ENCODE peak calls at places on chromosomes 3 and 15, in seven cellular contexts. I is T-helper 2 cell; B is activated CD4-positive, alpha-beta T cell treated with anti-CD3 and anti-CD28 coated beads, Interleukin-2, amount 10 ng/mL, durations not matched to agents 24 days and 14 days; D is GM10248; R is glomerular endothelial cell; M is upper lobe of right lung; P is GM23338. H is an unnamed sample.

GRCh38 chr15:51114437-51115119 is 19.9 kb upstream of the TNFAIP8L3 start:
- DNase-seq in R (no peak), D (no peak), M (no peak), P (no peak), I (no peak), B (no peak), H (no peak)

GRCh38 chr3:169173231-169173630 is 490.3 kb downstream of the MECOM start:
- DNase-seq in P (peak), I (no peak), R (no peak), B (no peak), M (no peak), D (no peak), H (no peak)

GRCh38 chr15:51731549-51732267 is 5.7 kb downstream of the LYSMD2 start:
- DNase-seq in B (peak), M (no peak), D (peak), R (no peak), I (no peak), P (peak), H (peak)

GRCh38 chr3:66348696-66349095 is 127.9 kb downstream of the SLC25A26 start:
- DNase-seq in P (no peak), M (no peak), B (no peak), D (no peak), R (no peak), I (no peak), H (no peak)

GRCh38 chr3:23712656-23713559 is 92.8 kb upstream of the UBE2E1 start:
- DNase-seq in I (no peak), P (peak), M (no peak), R (peak), B (no peak), D (no peak), H (no peak)

GRCh38 chr15:67240235-67241131 is 14.0 kb downstream of the AAGAB start:
- DNase-seq in B (peak), D (peak), M (no peak), P (peak), R (no peak), I (no peak), H (peak)

GRCh38 chr15:62173215-62173614 is 8.1 kb upstream of the C2CD4B start:
- DNase-seq in D (no peak), M (no peak), P (no peak), B (no peak), I (no peak), R (peak), H (no peak)

GRCh38 chr3:44899683-44900367 is 25.4 kb downstream of the TGM4 start:
- DNase-seq in P (no peak), B (no peak), I (no peak), R (no peak), D (no peak), M (no peak), H (no peak)

GRCh38 chr3:182500294-182500693 is 293.0 kb upstream of the ATP11B start:
- DNase-seq in D (no peak), P (peak), B (no peak), M (no peak), R (no peak), I (no peak), H (no peak)

GRCh38 chr3:16508591-16508995 is 4.9 kb downstream of the RFTN1 start:
- DNase-seq in R (no peak), M (no peak), I (no peak), B (no peak), D (peak), P (no peak), H (peak)

GRCh38 chr3:87191175-87191574 is 35.9 kb upstream of the CHMP2B start:
- DNase-seq in M (no peak), P (no peak), B (no peak), R (no peak), I (no peak), D (no peak), H (no peak)

GRCh38 chr15:86159436-86159835 is 79.8 kb downstream of the AGBL1 start:
- DNase-seq in M (no peak), I (no peak), D (no peak), R (no peak), P (no peak), B (no peak), H (no peak)

GRCh38 chr3:99846472-99846871 is 28.8 kb downstream of the CMSS1 start:
- DNase-seq in B (no peak), D (no peak), R (no peak), M (no peak), I (no peak), P (peak), H (no peak)

GRCh38 chr3:124049203-124049748 is 57.4 kb upstream of the ROPN1 start:
- DNase-seq in R (no peak), D (no peak), B (no peak), M (no peak), P (no peak), I (no peak), H (no peak)

GRCh38 chr15:39976291-39977274 is 42.7 kb downstream of the EIF2AK4 start:
- DNase-seq in I (no peak), D (peak), M (peak), R (no peak), P (peak), B (no peak), H (peak)

GRCh38 chr15:40049076-40049475 is 10.1 kb upstream of the SRP14 start:
- DNase-seq in I (no peak), P (no peak), D (no peak), M (no peak), B (no peak), R (no peak), H (no peak)

GRCh38 chr15:95988574-95988887 is 342.0 kb upstream of the NR2F2 start:
- DNase-seq in R (no peak), I (no peak), B (no peak), M (no peak), P (peak), D (no peak), H (no peak)

GRCh38 chr3:99817047-99817436 is 620 bp upstream of the CMSS1 start:
- DNase-seq in I (no peak), P (peak), R (no peak), M (no peak), B (no peak), D (no peak), H (no peak)

GRCh38 chr3:197171481-197172067 is 126.8 kb downstream of the DLG1 start:
- DNase-seq in R (no peak), M (no peak), B (no peak), I (no peak), P (no peak), D (no peak), H (no peak)

GRCh38 chr3:185320949-185321348 is 42.0 kb upstream of the MAP3K13 start:
- DNase-seq in P (no peak), D (no peak), R (no peak), M (no peak), B (no peak), I (no peak), H (no peak)

GRCh38 chr15:39587910-39588530 is 7.1 kb downstream of the THBS1 start:
- DNase-seq in D (no peak), R (peak), I (no peak), B (no peak), M (no peak), P (no peak), H (no peak)

GRCh38 chr15:63560741-63561448 is 36.3 kb upstream of the FBXL22 start:
- DNase-seq in R (no peak), M (no peak), B (no peak), P (peak), I (peak), D (peak), H (no peak)

GRCh38 chr3:139416275-139416674 is 26.8 kb upstream of the COPB2 start:
- DNase-seq in R (no peak), I (no peak), B (no peak), M (no peak), D (no peak), P (no peak), H (no peak)

GRCh38 chr3:14256046-14256445 is 77.4 kb downstream of the LSM3 start:
- DNase-seq in P (no peak), D (no peak), I (no peak), R (no peak), M (no peak), B (no peak), H (no peak)

GRCh38 chr15:93399121-93399520 is 310.1 kb upstream of the RGMA start:
- DNase-seq in R (no peak), B (no peak), D (no peak), P (no peak), M (no peak), I (no peak), H (no peak)

GRCh38 chr15:26866298-26867198 is at the start of gene GABRA5:
- DNase-seq in B (no peak), P (peak), M (no peak), I (no peak), D (no peak), R (no peak), H (no peak)

GRCh38 chr15:42042602-42043400 is 22.0 kb upstream of the PLA2G4E start:
- DNase-seq in P (no peak), R (no peak), I (no peak), B (no peak), D (no peak), M (no peak), H (no peak)

GRCh38 chr3:49333091-49333490 is 6.8 kb downstream of the USP4 start:
- DNase-seq in I (no peak), M (peak), R (no peak), B (peak), P (no peak), D (no peak), H (no peak)

GRCh38 chr3:133494469-133494868 is 79.0 kb upstream of the CDV3 start:
- DNase-seq in I (no peak), D (no peak), B (no peak), P (peak), R (no peak), M (no peak), H (peak)

GRCh38 chr3:142950972-142951371 is 12.5 kb downstream of the PAQR9 start:
- DNase-seq in M (no peak), I (no peak), P (no peak), R (no peak), B (no peak), D (no peak), H (no peak)

GRCh38 chr3:69210068-69210730 is 87.8 kb upstream of the LMOD3 start:
- DNase-seq in I (no peak), D (no peak), B (no peak), R (no peak), P (no peak), M (no peak), H (no peak)

GRCh38 chr3:12758025-12758830 is 831 bp downstream of the TMEM40 start:
- DNase-seq in I (no peak), R (peak), P (peak), M (no peak), B (no peak), D (peak), H (no peak)